ENCODE peak calls at places on chromosomes 3 and 15, in five cellular contexts. G is transverse colon, C is heart left ventricle, J is A549, A is tibial nerve. L is an unnamed sample.
A peak's percentile ranks its signal among the peaks of the same experiment; 100 is the strongest.

GRCh38 chr15:91948001-91948608 is 94.6 kb downstream of the SLCO3A1 start:
- DNase-seq in G (no peak), C (peak; percentile 50), J (peak; percentile 67), A (no peak), L (peak; percentile 47)

GRCh38 chr15:35746121-35746520 is 200.2 kb upstream of the DPH6 start:
- DNase-seq in G (no peak), C (no peak), J (no peak), A (no peak), L (no peak)

GRCh38 chr3:183954875-183955274 is 62.8 kb downstream of the ABCC5 start:
- DNase-seq in G (no peak), C (no peak), J (no peak), A (no peak), L (no peak)

GRCh38 chr3:27311400-27311799 is 57.8 kb downstream of the NEK10 start:
- DNase-seq in G (no peak), C (no peak), J (peak; percentile 60), A (no peak), L (no peak)

GRCh38 chr3:47013231-47013630 is 33.8 kb downstream of the NBEAL2 start:
- DNase-seq in G (no peak), C (no peak), J (no peak), A (no peak), L (no peak)

GRCh38 chr15:74283366-74283765 is 47.2 kb downstream of the CCDC33 start:
- DNase-seq in G (no peak), C (no peak), J (no peak), A (no peak), L (no peak)

GRCh38 chr3:10532939-10533730 is 27.7 kb upstream of the ATP2B2 start:
- DNase-seq in G (no peak), C (no peak), J (no peak), A (no peak), L (no peak)

GRCh38 chr3:186225603-186226002 is 116.7 kb upstream of the ETV5 start:
- DNase-seq in G (no peak), C (no peak), J (no peak), A (no peak), L (no peak)

GRCh38 chr3:161371441-161372320 is at the start of gene SPTSSB:
- DNase-seq in G (peak; percentile 15), C (peak; percentile 20), J (peak; percentile 20), A (no peak), L (peak; percentile 56)

GRCh38 chr15:36373549-36373948 is 205.9 kb upstream of the CDIN1 start:
- DNase-seq in G (no peak), C (no peak), J (no peak), A (no peak), L (no peak)

GRCh38 chr15:35886765-35887164 is 340.8 kb upstream of the DPH6 start:
- DNase-seq in G (no peak), C (no peak), J (no peak), A (no peak), L (no peak)

GRCh38 chr3:28667646-28668376 is 319.2 kb upstream of the AZI2 start:
- DNase-seq in G (peak; percentile 58), C (peak; percentile 46), J (peak; percentile 11), A (peak; percentile 39), L (peak; percentile 80)

GRCh38 chr3:188362405-188362831 is 208.5 kb downstream of the LPP start:
- DNase-seq in G (no peak), C (no peak), J (peak; percentile 50), A (no peak), L (no peak)

GRCh38 chr3:31687020-31687802 is 154.5 kb downstream of the STT3B start:
- DNase-seq in G (no peak), C (no peak), J (no peak), A (no peak), L (no peak)

GRCh38 chr3:144843099-144843498 is 871.5 kb downstream of the DIPK2A start:
- DNase-seq in G (no peak), C (no peak), J (no peak), A (no peak), L (no peak)

GRCh38 chr15:83514584-83514983 is 67.4 kb downstream of the SH3GL3 start:
- DNase-seq in G (no peak), C (no peak), J (no peak), A (no peak), L (no peak)

GRCh38 chr3:99418209-99418635 is 220.2 kb upstream of the COL8A1 start:
- DNase-seq in G (no peak), C (no peak), J (no peak), A (no peak), L (no peak)

GRCh38 chr3:13470894-13471574 is 9.1 kb upstream of the HDAC11 start:
- DNase-seq in G (peak; percentile 45), C (no peak), J (no peak), A (no peak), L (no peak)

GRCh38 chr15:60390931-60391501 is 6.8 kb downstream of the ANXA2 start:
- DNase-seq in G (peak; percentile 70), C (no peak), J (no peak), A (no peak), L (peak; percentile 19)

GRCh38 chr3:143263844-143264243 is 144.3 kb downstream of the CHST2 start:
- DNase-seq in G (no peak), C (no peak), J (no peak), A (no peak), L (no peak)

GRCh38 chr15:96058103-96058851 is 272.2 kb upstream of the NR2F2 start:
- DNase-seq in G (no peak), C (no peak), J (no peak), A (no peak), L (no peak)

GRCh38 chr3:124760601-124761000 is 30.3 kb downstream of the UMPS start:
- DNase-seq in G (no peak), C (no peak), J (peak; percentile 38), A (no peak), L (peak; percentile 35)

GRCh38 chr3:187103251-187103650 is 36.0 kb downstream of the RPL39L start:
- DNase-seq in G (no peak), C (no peak), J (no peak), A (no peak), L (no peak)

DNA sequence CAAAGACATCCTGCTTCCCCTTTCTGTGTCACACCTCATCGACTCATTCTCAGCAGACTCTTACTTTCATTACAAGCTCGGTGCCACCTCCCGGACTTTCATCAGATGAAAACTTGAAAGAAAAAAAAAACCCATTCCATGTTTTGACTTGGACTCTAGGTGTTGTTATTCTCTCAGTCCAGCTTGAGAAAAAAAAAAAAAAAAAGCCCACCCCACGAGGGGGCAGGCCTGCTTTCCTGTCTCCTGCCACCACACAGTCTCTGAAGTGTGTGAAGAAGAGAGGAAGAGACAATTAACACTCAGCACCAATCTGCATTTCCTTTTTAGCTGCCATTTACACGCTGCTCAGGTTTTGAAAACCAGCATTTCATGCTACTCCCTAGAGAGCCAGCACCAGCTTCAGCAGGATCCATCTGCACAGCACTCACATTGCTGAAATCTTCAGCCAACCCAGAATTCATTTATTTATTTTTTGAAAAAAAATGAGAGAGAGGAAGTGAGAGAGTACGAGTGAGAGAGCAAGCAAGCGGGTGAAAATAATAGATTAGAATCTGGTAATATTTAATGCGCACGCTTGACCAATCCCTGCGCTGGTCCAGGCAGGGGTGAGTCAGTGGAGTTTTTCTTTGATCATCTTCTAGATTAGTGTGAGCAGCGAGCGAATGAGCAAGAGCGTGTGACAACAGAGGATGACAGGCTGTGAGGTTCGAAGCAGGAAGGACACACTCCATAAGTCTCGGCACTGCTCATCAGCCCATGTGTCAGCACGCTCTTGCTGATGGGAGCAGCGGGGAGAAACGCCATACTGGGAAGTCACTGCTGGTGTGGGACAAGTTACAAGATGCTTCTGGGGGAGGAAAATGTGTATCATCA is 23.5 kb downstream of the ZNF80 start:
- DNase-seq in G (peak; percentile 19), C (no peak), J (no peak), A (no peak), L (no peak)
- TF ChIP-seq POLR2A in G (peak; percentile 39), C (no peak), J (no peak), A (no peak), L (no peak)

DNA sequence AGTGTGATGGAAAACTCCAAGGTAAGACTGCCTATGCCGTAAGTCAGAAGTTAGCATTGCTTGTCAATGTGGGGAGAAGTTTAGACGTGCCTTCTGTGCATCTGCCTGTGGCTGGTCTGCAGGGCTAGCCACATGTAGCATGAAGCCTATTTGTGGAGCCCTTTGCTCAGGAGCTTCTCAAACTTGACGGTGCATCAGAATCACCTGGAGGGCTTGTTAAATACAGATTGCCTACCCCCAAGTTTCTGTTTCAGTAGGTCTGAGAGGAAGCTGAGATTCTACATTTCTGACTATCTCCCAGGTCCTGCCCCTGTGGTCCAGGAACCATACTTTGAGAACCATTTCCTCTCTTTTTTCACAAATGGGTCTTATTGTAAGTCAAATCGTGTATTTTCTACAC is 292.1 kb upstream of the TPM1 start:
- DNase-seq in G (no peak), C (no peak), J (no peak), A (no peak), L (no peak)
- TF ChIP-seq POLR2A in G (no peak), C (no peak), J (no peak), A (no peak), L (no peak)

GRCh38 chr3:171183042-171183441 is 156.5 kb upstream of the SLC2A2 start:
- DNase-seq in G (no peak), C (no peak), J (peak; percentile 13), A (no peak), L (peak; percentile 43)

GRCh38 chr3:171185359-171185758 is 158.8 kb upstream of the SLC2A2 start:
- DNase-seq in G (no peak), C (no peak), J (no peak), A (no peak), L (no peak)

GRCh38 chr3:171178714-171179113 is 152.2 kb upstream of the SLC2A2 start:
- DNase-seq in G (no peak), C (no peak), J (no peak), A (no peak), L (no peak)

GRCh38 chr3:171184372-171184771 is 157.9 kb upstream of the SLC2A2 start:
- DNase-seq in G (no peak), C (no peak), J (no peak), A (no peak), L (no peak)

DNA sequence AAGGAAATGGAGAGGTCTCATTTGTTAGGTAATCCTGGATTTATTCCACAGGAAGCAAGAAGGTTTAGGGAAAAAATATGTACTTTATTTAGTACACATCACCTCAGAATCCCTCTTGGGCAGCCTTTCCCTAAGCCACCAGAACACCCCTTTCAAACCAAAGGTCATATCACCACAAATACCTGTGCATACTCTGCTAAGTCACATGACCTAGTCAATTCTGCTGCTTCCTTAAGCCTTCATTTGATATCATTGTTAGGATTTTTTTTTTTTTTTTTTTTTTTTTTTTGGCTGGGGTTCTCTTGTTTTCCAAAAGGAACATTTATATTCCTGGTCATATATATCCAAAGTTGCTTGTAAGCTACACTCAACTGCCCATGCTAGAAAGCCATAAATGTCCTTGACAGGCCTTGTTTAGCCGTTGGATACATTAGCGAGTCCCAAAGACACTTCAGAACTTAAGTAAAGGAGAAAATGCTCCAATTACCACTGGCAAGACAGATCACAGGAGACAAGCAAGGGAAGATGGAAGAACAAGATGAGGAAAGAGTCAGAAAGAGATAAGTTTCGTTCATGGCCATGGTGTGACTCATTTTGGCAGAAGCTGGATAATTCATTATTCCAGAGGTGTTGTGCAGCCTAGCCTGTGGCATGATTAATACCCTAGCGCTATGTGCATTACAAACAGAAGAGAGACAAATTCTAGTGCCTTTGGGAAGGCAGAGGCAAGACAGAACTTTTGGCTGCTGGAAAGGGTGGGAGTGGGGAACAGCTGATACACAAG is 155.6 kb upstream of the SLC2A2 start:
- DNase-seq in G (no peak), C (no peak), J (no peak), A (no peak), L (no peak)
- TF ChIP-seq POLR2A in G (no peak), C (no peak), J (no peak), A (no peak), L (no peak)

DNA sequence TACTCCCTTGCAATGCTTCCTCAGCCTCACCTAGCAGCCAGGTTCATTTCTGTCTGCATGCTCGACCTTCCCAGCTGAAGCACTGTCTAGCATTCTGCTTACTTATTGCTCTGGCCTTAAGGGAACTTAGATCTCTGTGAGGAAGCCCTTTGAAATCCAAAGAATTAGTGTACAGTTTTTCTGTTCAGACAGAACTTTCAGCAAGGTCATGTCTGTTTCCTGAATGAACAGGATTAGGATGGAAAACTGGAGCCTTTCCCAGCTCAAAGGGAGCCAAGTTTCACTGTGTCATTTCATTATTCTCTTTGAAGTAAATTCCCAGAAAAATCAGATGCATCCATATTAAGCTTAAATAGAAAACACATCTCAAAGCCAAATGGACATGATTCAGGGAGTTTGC is 457.3 kb upstream of the KCNMB2 start:
- DNase-seq in G (no peak), C (peak; percentile 75), J (no peak), A (no peak), L (no peak)
- TF ChIP-seq POLR2A in G (no peak), C (no peak), J (no peak), A (no peak), L (no peak)

L was measured in body of pancreas.